ENCODE peak calls at places on chromosomes 1 and 21, in six cellular contexts. F, K, L, S, X and U are unnamed samples.

GRCh38 chr1:236604218-236605029 is at the start of gene HEATR1:
- DNase-seq in K (peak), F (peak), S (peak), X (peak), L (peak), U (peak)

GRCh38 chr1:57222307-57222706 is 201.6 kb downstream of the DAB1 start:
- DNase-seq in S (no peak), K (no peak), X (no peak), F (no peak), L (no peak), U (peak)

GRCh38 chr1:70231474-70231873 is 10.3 kb downstream of the SRSF11 start:
- DNase-seq in S (no peak), X (no peak), L (no peak), F (no peak), K (no peak), U (no peak)

GRCh38 chr1:202691846-202692245 is 18.4 kb downstream of the SYT2 start:
- DNase-seq in F (no peak), X (no peak), K (no peak), L (no peak), S (no peak), U (no peak)

GRCh38 chr1:59486595-59486994 is 189.7 kb downstream of the FGGY start:
- DNase-seq in K (no peak), L (no peak), S (no peak), F (no peak), X (no peak), U (no peak)

GRCh38 chr1:3231826-3232225 is 162.8 kb downstream of the PRDM16 start:
- DNase-seq in F (no peak), K (no peak), L (no peak), X (no peak), S (no peak), U (no peak)

GRCh38 chr1:200968469-200969410 is 54.8 kb downstream of the KIF21B start:
- DNase-seq in S (peak), K (no peak), X (no peak), L (no peak), F (no peak), U (no peak)

GRCh38 chr1:231867607-231868006 is 241.0 kb downstream of the DISC1 start:
- DNase-seq in L (no peak), S (peak), F (no peak), K (no peak), X (no peak), U (peak)

GRCh38 chr1:174273766-174274165 is 114.4 kb downstream of the RABGAP1L start:
- DNase-seq in S (no peak), L (no peak), F (no peak), K (no peak), X (no peak), U (no peak)

GRCh38 chr21:38179504-38179900 is 77.3 kb upstream of the KCNJ15 start:
- DNase-seq in S (no peak), X (no peak), F (no peak), L (no peak), K (peak), U (no peak)

GRCh38 chr1:100358210-100358609 is 5.9 kb downstream of the CDC14A start:
- DNase-seq in F (no peak), L (peak), K (no peak), X (no peak), S (peak), U (no peak)

GRCh38 chr1:223765036-223765718 is 52.8 kb downstream of the CAPN2 start:
- DNase-seq in S (peak), K (peak), F (no peak), L (peak), X (no peak), U (peak)

GRCh38 chr21:30718239-30718909 is at the start of gene KRTAP21-3:
- DNase-seq in X (no peak), L (peak), S (no peak), K (no peak), F (no peak), U (no peak)

GRCh38 chr1:208164609-208165008 is 79.6 kb downstream of the PLXNA2 start:
- DNase-seq in S (no peak), K (no peak), F (no peak), L (no peak), X (no peak), U (no peak)

GRCh38 chr1:148354284-148354869 is 128.7 kb downstream of the PPIAL4G start:
- DNase-seq in F (no peak), L (no peak), S (peak), X (no peak), K (no peak), U (no peak)

GRCh38 chr1:225861834-225862580 is 20.2 kb downstream of the TMEM63A start:
- DNase-seq in S (no peak), F (no peak), K (no peak), X (no peak), L (no peak), U (no peak)

GRCh38 chr21:35208810-35209517 is 159.9 kb upstream of the RUNX1 start:
- DNase-seq in K (no peak), F (no peak), S (peak), L (peak), X (no peak), U (peak)

GRCh38 chr1:109907190-109907774 is 3.4 kb upstream of the CSF1 start:
- DNase-seq in F (no peak), X (no peak), K (no peak), L (no peak), S (no peak), U (no peak)

GRCh38 chr1:83508485-83509151 is 490.3 kb downstream of the TTLL7 start:
- DNase-seq in K (no peak), X (peak), L (peak), S (peak), F (peak), U (peak)

GRCh38 chr1:70528591-70529333 is 117.7 kb downstream of the CTH start:
- DNase-seq in F (no peak), K (peak), X (peak), L (peak), S (peak), U (peak)

GRCh38 chr1:245143849-245144248 is 10.9 kb upstream of the KIF26B start:
- DNase-seq in X (no peak), F (no peak), S (no peak), L (no peak), K (no peak), U (no peak)

GRCh38 chr1:60960846-60961542 is 121.4 kb upstream of the NFIA start:
- DNase-seq in F (no peak), X (no peak), S (no peak), K (peak), L (no peak), U (no peak)

GRCh38 chr21:41775152-41775472 is 8.3 kb upstream of the RIPK4 start:
- DNase-seq in S (no peak), F (no peak), L (no peak), K (no peak), X (no peak), U (no peak)